ENCODE peak calls at places on chromosomes 13 and 19, in five cellular contexts. One of them, this sample, is unnamed. For H3K27me3 and H3K36me3, the result is how much of the 10 kb centered on the place peaks cover.

GRCh38 chr13:33140161-33140560 is 123.9 kb downstream of the KL start:
- DNase-seq in sigmoid colon: no peak
- DNase-seq in GM06990: no peak
- DNase-seq in testis: no peak
- DNase-seq in ovary: no peak
- DNase-seq in this sample: no peak

GRCh38 chr13:95644611-95645052 is at the start of gene DZIP1:
- DNase-seq in sigmoid colon: peak
- DNase-seq in GM06990: peak
- DNase-seq in testis: peak
- DNase-seq in ovary: peak
- DNase-seq in this sample: peak

GRCh38 chr19:20070691-20071090 is 7.1 kb upstream of the ZNF90 start:
- DNase-seq in sigmoid colon: no peak
- DNase-seq in GM06990: no peak
- DNase-seq in testis: no peak
- DNase-seq in ovary: no peak
- DNase-seq in this sample: no peak

GRCh38 chr19:49636230-49636932 is 3.6 kb downstream of the RRAS start:
- DNase-seq in sigmoid colon: no peak
- DNase-seq in GM06990: no peak
- DNase-seq in testis: no peak
- DNase-seq in ovary: no peak
- DNase-seq in this sample: no peak

GRCh38 chr13:41694902-41695301 is 237.6 kb downstream of the RGCC start:
- DNase-seq in sigmoid colon: peak
- DNase-seq in GM06990: peak
- DNase-seq in testis: peak
- DNase-seq in ovary: peak
- DNase-seq in this sample: peak

GRCh38 chr19:44749994-44750393 is 1.5 kb downstream of the BCL3 start:
- DNase-seq in sigmoid colon: no peak
- DNase-seq in GM06990: no peak
- DNase-seq in testis: no peak
- DNase-seq in ovary: no peak
- DNase-seq in this sample: no peak

GRCh38 chr19:35911790-35912189 is 3.7 kb upstream of the TYROBP start:
- DNase-seq in sigmoid colon: no peak
- DNase-seq in GM06990: no peak
- DNase-seq in testis: no peak
- DNase-seq in ovary: no peak
- DNase-seq in this sample: no peak

GRCh38 chr19:30361721-30362120 is 10.5 kb upstream of the ZNF536 start:
- DNase-seq in sigmoid colon: no peak
- DNase-seq in GM06990: no peak
- DNase-seq in testis: no peak
- DNase-seq in ovary: no peak
- DNase-seq in this sample: no peak

GRCh38 chr13:30354481-30355404 is 47.4 kb upstream of the KATNAL1 start:
- DNase-seq in sigmoid colon: no peak
- DNase-seq in GM06990: no peak
- DNase-seq in testis: no peak
- DNase-seq in ovary: no peak
- DNase-seq in this sample: no peak

GRCh38 chr19:38665950-38666661 is 18.7 kb downstream of the ACTN4 start:
- DNase-seq in sigmoid colon: peak
- DNase-seq in GM06990: no peak
- DNase-seq in testis: no peak
- DNase-seq in ovary: peak
- DNase-seq in this sample: no peak

GRCh38 chr19:7928741-7929701 is 3.1 kb upstream of the CTXN1 start:
- DNase-seq in sigmoid colon: peak
- DNase-seq in GM06990: peak
- DNase-seq in testis: no peak
- DNase-seq in ovary: peak
- DNase-seq in this sample: peak

GRCh38 chr19:54333586-54334298 is 5.2 kb downstream of the LILRA4 start:
- DNase-seq in sigmoid colon: no peak
- DNase-seq in GM06990: no peak
- DNase-seq in testis: no peak
- DNase-seq in ovary: no peak
- DNase-seq in this sample: no peak

GRCh38 chr19:15439078-15439799 is 10.5 kb downstream of the WIZ start:
- DNase-seq in sigmoid colon: no peak
- DNase-seq in GM06990: no peak
- DNase-seq in testis: no peak
- DNase-seq in ovary: no peak
- DNase-seq in this sample: no peak

GRCh38 chr19:52637718-52638585 is at the start of gene ZNF83:
- DNase-seq in sigmoid colon: peak
- DNase-seq in GM06990: peak
- DNase-seq in testis: peak
- DNase-seq in ovary: peak
- DNase-seq in this sample: peak
- H3K4me3 ChIP-seq in sigmoid colon: peak
- H3K4me3 ChIP-seq in GM06990: peak
- H3K4me3 ChIP-seq in testis: peak
- H3K4me3 ChIP-seq in ovary: peak
- H3K4me3 ChIP-seq in this sample: peak

GRCh38 chr19:4582112-4582553 is 22.6 kb upstream of the SEMA6B start:
- DNase-seq in sigmoid colon: no peak
- DNase-seq in GM06990: no peak
- DNase-seq in testis: no peak
- DNase-seq in ovary: no peak
- DNase-seq in this sample: no peak

GRCh38 chr19:4581381-4582111 is 22.1 kb upstream of the SEMA6B start:
- DNase-seq in sigmoid colon: no peak
- DNase-seq in GM06990: peak
- DNase-seq in testis: no peak
- DNase-seq in ovary: no peak
- DNase-seq in this sample: no peak

GRCh38 chr19:4579389-4579788 is 19.9 kb upstream of the SEMA6B start:
- DNase-seq in sigmoid colon: no peak
- DNase-seq in GM06990: no peak
- DNase-seq in testis: no peak
- DNase-seq in ovary: no peak
- DNase-seq in this sample: no peak

GRCh38 chr19:4580021-4580901 is 20.8 kb upstream of the SEMA6B start:
- DNase-seq in sigmoid colon: no peak
- DNase-seq in GM06990: no peak
- DNase-seq in testis: no peak
- DNase-seq in ovary: no peak
- DNase-seq in this sample: no peak

GRCh38 chr19:4580961-4581380 is 21.5 kb upstream of the SEMA6B start:
- DNase-seq in sigmoid colon: no peak
- DNase-seq in GM06990: no peak
- DNase-seq in testis: no peak
- DNase-seq in ovary: no peak
- DNase-seq in this sample: no peak
- H3K27me3 ChIP-seq in sigmoid colon: under half
- H3K27me3 ChIP-seq in GM06990: under half
- H3K27me3 ChIP-seq in testis: under half
- H3K27me3 ChIP-seq in ovary: under half
- H3K27me3 ChIP-seq in this sample: under half

GRCh38 chr13:27081893-27082292 is 89.7 kb downstream of the USP12 start:
- DNase-seq in sigmoid colon: no peak
- DNase-seq in GM06990: no peak
- DNase-seq in testis: no peak
- DNase-seq in ovary: no peak
- DNase-seq in this sample: no peak
- H3K36me3 ChIP-seq in sigmoid colon: under half
- H3K36me3 ChIP-seq in GM06990: under half
- H3K36me3 ChIP-seq in testis: under half
- H3K36me3 ChIP-seq in ovary: under half
- H3K36me3 ChIP-seq in this sample: under half

GRCh38 chr19:2685204-2685704 is 17.2 kb downstream of the GNG7 start:
- DNase-seq in sigmoid colon: no peak
- DNase-seq in GM06990: no peak
- DNase-seq in testis: no peak
- DNase-seq in ovary: no peak
- DNase-seq in this sample: no peak
- H3K4me3 ChIP-seq in sigmoid colon: no peak
- H3K4me3 ChIP-seq in GM06990: no peak
- H3K4me3 ChIP-seq in testis: no peak
- H3K4me3 ChIP-seq in ovary: no peak
- H3K4me3 ChIP-seq in this sample: peak

DNA sequence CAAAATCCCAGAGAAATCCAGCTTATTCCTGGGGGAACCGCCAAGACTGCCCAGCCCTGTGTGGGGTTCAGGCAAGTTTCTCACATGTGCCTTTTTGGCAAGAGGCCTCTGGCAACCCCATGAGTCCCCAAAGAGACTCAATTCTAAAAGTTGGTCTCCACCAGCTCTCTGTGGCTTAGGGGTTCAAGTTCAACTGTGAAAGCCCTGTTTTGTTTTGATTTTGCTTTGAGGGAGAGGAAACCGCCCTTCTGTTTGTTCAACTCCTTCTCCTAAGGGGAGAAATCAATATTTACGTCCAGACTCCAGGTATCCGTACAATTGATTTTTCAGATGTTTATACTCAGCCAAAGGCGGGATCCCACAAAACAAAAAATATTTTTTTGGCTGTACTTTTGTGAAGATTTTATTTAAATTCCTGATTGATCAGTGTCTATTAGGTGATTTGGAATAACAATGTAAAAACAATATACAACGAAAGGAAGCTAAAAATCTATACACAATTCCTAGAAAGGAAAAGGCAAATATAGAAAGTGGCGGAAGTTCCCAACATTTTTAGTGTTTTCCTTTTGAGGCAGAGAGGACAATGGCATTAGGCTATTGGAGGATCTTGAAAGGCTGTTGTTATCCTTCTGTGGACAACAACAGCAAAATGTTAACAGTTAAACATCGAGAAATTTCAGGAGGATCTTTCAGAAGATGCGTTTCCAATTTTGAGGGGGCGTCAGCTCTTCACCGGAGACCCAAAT is 582 bp upstream of the LDLR start:
- DNase-seq in sigmoid colon: peak
- DNase-seq in GM06990: no peak
- DNase-seq in testis: peak
- DNase-seq in ovary: peak
- DNase-seq in this sample: no peak
- H3K27me3 ChIP-seq in sigmoid colon: under half
- H3K27me3 ChIP-seq in GM06990: under half
- H3K27me3 ChIP-seq in testis: under half
- H3K27me3 ChIP-seq in ovary: under half
- H3K27me3 ChIP-seq in this sample: under half

GRCh38 chr13:110501188-110501587 is 60.3 kb downstream of the RAB20 start:
- DNase-seq in sigmoid colon: peak
- DNase-seq in GM06990: no peak
- DNase-seq in testis: no peak
- DNase-seq in ovary: no peak
- DNase-seq in this sample: no peak
- H3K36me3 ChIP-seq in sigmoid colon: half or more
- H3K36me3 ChIP-seq in GM06990: under half
- H3K36me3 ChIP-seq in testis: under half
- H3K36me3 ChIP-seq in ovary: under half
- H3K36me3 ChIP-seq in this sample: half or more

GRCh38 chr19:12065100-12065538 is 588 bp downstream of the ZNF844 start:
- DNase-seq in sigmoid colon: peak
- DNase-seq in GM06990: no peak
- DNase-seq in testis: peak
- DNase-seq in ovary: no peak
- DNase-seq in this sample: peak

DNA sequence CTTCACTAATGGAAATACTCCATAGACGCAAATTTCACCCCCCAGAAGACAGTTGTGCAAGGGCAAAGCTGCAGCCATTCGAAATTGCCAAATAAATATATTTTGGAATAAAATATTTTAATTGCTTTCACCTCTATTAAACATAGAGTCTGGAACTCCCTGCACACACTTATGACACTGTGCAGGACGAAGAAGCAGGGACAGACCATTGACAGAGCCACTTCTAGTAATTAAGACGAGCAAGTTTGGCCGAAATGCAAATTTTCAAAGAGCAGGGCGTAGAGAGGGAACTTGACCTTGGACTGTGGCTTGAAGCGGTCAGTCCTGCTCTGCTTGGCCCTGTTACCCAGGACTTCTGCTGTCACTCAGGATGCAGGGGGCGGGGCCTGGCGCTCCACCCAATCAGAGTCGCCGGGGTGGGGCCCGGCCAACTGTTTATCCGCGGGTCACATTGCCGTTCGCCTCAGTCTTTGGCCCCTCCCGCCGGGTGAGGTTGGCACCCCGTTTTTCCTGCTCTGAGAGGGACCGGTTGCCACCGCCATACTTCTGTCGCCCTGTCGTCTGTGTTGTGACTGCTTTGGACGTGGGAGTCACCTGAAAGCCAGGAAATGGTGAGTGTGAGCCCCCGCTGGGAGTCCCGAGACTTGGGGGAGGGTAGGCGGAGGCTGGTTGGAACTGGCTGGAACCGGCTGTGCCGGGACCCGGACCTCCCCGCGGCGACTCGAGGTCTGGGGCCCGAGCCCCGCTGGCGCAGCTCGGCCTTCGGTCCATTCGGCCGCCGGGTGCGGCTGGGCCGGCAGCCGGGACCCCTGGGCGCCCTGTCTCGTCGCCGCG is at the start of gene ZNF844:
- DNase-seq in sigmoid colon: peak
- DNase-seq in GM06990: peak
- DNase-seq in testis: peak
- DNase-seq in ovary: peak
- DNase-seq in this sample: peak
- H3K4me3 ChIP-seq in sigmoid colon: peak
- H3K4me3 ChIP-seq in GM06990: peak
- H3K4me3 ChIP-seq in testis: peak
- H3K4me3 ChIP-seq in ovary: peak
- H3K4me3 ChIP-seq in this sample: peak

DNA sequence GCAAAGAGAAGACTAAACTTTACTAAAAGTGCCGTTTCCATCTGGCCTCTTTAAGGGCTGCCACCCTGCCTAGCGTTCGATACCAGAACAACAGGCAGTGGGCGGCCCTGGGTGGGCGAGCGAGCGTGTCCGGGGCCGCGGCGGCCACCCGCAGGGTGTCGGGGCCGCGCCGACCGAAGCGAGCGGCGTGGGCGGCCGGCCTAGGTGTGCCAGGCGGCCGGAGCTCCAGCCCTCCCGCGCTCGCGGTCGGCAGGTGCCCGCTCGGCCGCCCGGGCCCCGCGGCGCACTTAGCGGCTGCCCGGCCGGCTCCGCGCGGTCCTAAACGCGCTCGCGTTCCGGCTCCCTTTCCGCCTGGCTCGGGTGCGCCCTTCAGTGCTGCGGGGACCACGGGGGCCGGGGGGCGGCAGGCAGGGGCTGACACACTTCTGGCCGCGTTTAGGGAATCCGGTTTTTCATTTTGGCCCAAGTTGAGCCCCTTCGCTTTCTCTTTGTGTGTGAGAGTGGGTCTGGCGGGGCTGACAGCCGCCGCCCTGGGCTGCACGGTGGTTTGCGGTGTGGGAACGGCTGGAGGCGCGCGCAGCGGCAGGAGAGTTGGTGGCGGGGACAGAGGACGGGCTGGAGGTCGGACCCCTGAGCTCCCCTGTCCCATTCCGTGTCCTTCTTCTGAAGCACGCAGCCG is 2.9 kb downstream of the FGF9 start:
- DNase-seq in sigmoid colon: peak
- DNase-seq in GM06990: peak
- DNase-seq in testis: peak
- DNase-seq in ovary: no peak
- DNase-seq in this sample: no peak
- H3K27me3 ChIP-seq in sigmoid colon: under half
- H3K27me3 ChIP-seq in GM06990: under half
- H3K27me3 ChIP-seq in testis: under half
- H3K27me3 ChIP-seq in ovary: under half
- H3K27me3 ChIP-seq in this sample: half or more

This sample was measured in brain microvascular endothelial cell.